ENCODE peak calls at places on chromosomes 1 and 21, in nine cellular contexts. Q is astrocyte of the spinal cord, V is Karpas-422, I is GM23248, F is RWPE2, Z is mucosa of descending colon, L is hepatocyte, X is tibial artery, R is prostate gland. S is an unnamed sample.

GRCh38 chr1:58854576-58854975 is 70.7 kb upstream of the JUN start:
- DNase-seq in Q (no peak), V (no peak), I (no peak), F (no peak), Z (no peak), L (no peak), X (no peak), R (no peak), S (no peak)

GRCh38 chr1:58763214-58763613 is 20.6 kb downstream of the JUN start:
- DNase-seq in Q (peak; percentile 89), V (no peak), I (peak; percentile 68), F (no peak), Z (no peak), L (no peak), X (no peak), R (no peak), S (no peak)

GRCh38 chr1:156286061-156286460 is 1.9 kb downstream of the TMEM79 start:
- DNase-seq in Q (no peak), V (no peak), I (no peak), F (no peak), Z (no peak), L (no peak), X (no peak), R (no peak), S (no peak)

GRCh38 chr1:6141601-6142000 is 38.5 kb downstream of the CHD5 start:
- DNase-seq in Q (no peak), V (peak; percentile 80), I (no peak), F (no peak), Z (peak; percentile 25), L (no peak), X (no peak), R (no peak), S (no peak)

GRCh38 chr21:18285379-18285778 is 40.7 kb downstream of the CHODL start:
- DNase-seq in Q (no peak), V (no peak), I (no peak), F (no peak), Z (no peak), L (no peak), X (no peak), R (no peak), S (no peak)

GRCh38 chr1:233600488-233600887 is 13.4 kb upstream of the KCNK1 start:
- DNase-seq in Q (no peak), V (no peak), I (no peak), F (no peak), Z (no peak), L (no peak), X (no peak), R (no peak), S (no peak)

GRCh38 chr1:110756506-110756905 is 81.8 kb upstream of the KCNA3 start:
- DNase-seq in Q (no peak), V (no peak), I (no peak), F (no peak), Z (no peak), L (no peak), X (no peak), R (no peak), S (no peak)

GRCh38 chr1:148362930-148363810 is 119.9 kb downstream of the PPIAL4G start:
- DNase-seq in Q (no peak), V (no peak), I (no peak), F (no peak), Z (no peak), L (no peak), X (no peak), R (no peak), S (no peak)

GRCh38 chr1:45864765-45865164 is 61.4 kb downstream of the MAST2 start:
- DNase-seq in Q (peak; percentile 29), V (no peak), I (peak; percentile 26), F (no peak), Z (no peak), L (no peak), X (no peak), R (no peak), S (no peak)

GRCh38 chr21:26736449-26736848 is 108.8 kb downstream of the ADAMTS1 start:
- DNase-seq in Q (no peak), V (no peak), I (no peak), F (no peak), Z (no peak), L (no peak), X (no peak), R (no peak), S (no peak)

GRCh38 chr1:209434066-209434465 is 149.4 kb upstream of the CAMK1G start:
- DNase-seq in Q (no peak), V (no peak), I (peak; percentile 72), F (peak; percentile 60), Z (no peak), L (no peak), X (no peak), R (no peak), S (no peak)

GRCh38 chr1:168261390-168261789 is 19.3 kb upstream of the TBX19 start:
- DNase-seq in Q (peak; percentile 53), V (no peak), I (peak; percentile 68), F (no peak), Z (no peak), L (no peak), X (no peak), R (no peak), S (no peak)

DNA sequence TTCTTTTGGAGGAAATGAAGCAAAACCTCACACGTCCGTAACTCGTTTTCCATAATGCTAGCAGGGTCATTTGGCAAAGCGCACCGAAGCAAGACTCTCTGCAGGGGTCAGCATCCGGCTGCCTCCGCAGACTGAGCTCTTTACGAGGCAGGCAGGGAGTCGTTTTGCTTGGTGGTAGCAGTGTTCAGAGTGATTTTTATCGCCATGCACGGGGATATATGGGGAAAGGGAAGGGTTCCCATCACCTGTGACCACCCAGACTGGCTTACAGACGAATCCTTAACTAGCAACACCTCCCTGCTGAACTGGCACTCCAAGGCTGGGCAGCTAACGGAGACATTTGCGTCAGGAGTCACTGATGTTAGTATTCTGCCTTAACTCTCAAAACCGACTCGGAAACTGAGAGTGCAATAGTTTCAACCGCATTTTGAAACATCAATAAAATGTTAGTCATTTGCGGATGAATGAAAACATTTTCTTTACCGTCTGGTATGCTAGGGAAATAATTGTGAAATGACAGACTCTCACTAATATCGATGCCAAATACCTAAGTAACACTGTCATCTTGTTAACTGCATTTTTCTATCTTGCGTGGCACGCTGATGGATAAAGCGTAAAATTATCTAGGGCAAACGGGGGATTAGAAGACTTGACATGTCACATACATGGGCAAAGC is 2.2 kb upstream of the NEGR1 start:
- DNase-seq in Q (peak; percentile 97), V (no peak), I (peak; percentile 94), F (peak; percentile 47), Z (peak; percentile 39), L (peak; percentile 56), X (peak; percentile 33), R (peak; percentile 17), S (peak; percentile 74)
- H3K4me3 ChIP-seq in Q (peak overlapping the region; percentile 82), V (no peak overlapping the region), I (peak overlapping the region; percentile 96), F (peak overlapping the region; percentile 51), Z (no peak overlapping the region), L (peak overlapping the region; percentile 87), X (peak overlapping the region; percentile 85), R (peak overlapping the region; percentile 50), S (peak overlapping the region; percentile 79)

GRCh38 chr1:9068971-9069323 is 488 bp downstream of the SLC2A5 start:
- DNase-seq in Q (peak; percentile 16), V (no peak), I (peak; percentile 30), F (no peak), Z (no peak), L (no peak), X (no peak), R (no peak), S (no peak)
- H3K4me3 ChIP-seq in Q (no peak overlapping the region), V (peak overlapping the region; percentile 60), I (peak overlapping the region; percentile 33), F (no peak overlapping the region), Z (no peak overlapping the region), L (no peak overlapping the region), X (peak overlapping the region; percentile 18), R (no peak overlapping the region), S (no peak overlapping the region)

GRCh38 chr1:236102611-236103010 is 37.7 kb upstream of the NID1 start:
- DNase-seq in Q (no peak), V (no peak), I (no peak), F (no peak), Z (no peak), L (no peak), X (no peak), R (no peak), S (no peak)

GRCh38 chr1:236103646-236104218 is 38.6 kb upstream of the GPR137B start:
- DNase-seq in Q (peak; percentile 63), V (peak; percentile 85), I (peak; percentile 68), F (no peak), Z (no peak), L (peak; percentile 77), X (peak; percentile 50), R (peak; percentile 37), S (peak; percentile 80)

GRCh38 chr1:236101233-236102200 is 36.6 kb upstream of the NID1 start:
- DNase-seq in Q (no peak), V (no peak), I (no peak), F (no peak), Z (no peak), L (no peak), X (no peak), R (no peak), S (no peak)

GRCh38 chr1:236100799-236101198 is 35.9 kb upstream of the NID1 start:
- DNase-seq in Q (no peak), V (no peak), I (no peak), F (no peak), Z (no peak), L (no peak), X (no peak), R (no peak), S (no peak)

DNA sequence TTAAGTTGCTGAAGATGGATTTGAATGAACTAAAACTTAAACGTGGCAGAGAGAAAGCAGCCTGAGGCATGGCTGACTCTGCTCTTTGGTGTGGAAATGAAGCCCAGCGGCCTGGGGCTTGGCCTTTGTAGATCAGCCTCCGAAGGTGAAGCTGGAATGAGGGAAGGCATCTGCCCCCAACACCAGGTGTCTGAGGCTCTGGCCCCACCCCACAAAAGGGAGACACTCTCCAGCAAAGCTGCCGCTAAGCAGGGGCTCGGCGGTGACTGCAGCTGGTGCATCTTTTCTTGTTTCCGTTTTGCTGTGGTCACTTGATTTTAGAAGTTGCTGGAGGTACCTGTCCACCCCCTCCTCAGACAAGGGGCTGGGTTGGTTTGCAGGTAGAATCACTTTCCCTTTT is 38.2 kb upstream of the NID1 start:
- DNase-seq in Q (no peak), V (no peak), I (no peak), F (no peak), Z (no peak), L (no peak), X (no peak), R (no peak), S (no peak)
- H3K4me3 ChIP-seq in Q (no peak overlapping the region), V (no peak overlapping the region), I (no peak overlapping the region), F (no peak overlapping the region), Z (no peak overlapping the region), L (no peak overlapping the region), X (no peak overlapping the region), R (no peak overlapping the region), S (no peak overlapping the region)

DNA sequence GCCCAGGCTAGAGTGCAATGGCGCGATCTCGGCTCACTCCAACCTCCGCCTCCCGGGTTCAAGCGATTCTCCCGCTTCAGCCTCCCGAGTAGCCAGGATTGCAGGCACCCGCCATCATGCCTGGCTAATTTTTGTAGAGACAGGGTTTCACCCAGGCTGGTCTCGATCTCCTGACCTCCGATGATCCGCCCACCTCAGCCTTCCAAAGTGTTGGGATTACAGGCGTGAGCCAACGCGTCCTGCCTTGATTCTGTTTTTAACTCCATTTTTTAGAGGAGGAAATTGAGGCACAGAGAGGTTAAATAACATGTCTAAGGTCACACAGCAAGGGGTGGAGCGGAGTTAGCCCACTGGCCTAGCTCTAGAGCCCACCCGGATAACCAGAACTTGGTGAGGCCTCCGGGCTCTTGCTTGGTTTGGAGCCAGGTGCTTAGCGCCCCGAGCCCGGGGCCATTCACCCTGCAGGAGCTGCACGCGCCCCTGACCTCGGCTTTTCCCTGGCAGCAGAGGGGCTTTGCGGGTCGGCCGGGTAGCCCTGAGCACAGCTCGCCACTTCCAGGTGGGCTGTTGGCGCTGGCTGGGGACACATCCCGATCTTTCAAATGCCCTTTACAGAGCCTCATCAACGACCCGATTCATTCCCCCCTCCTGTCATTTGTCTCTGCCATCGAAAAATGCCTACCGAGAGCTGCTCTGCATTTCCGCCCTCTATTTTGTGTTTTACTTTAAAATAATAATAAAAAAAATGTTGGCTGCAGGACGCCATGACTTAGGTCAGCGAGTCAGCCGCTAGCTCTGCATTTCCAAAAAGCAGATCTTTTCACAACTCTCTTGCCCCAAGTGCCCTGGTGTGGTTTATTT is 11.2 kb downstream of the SIM2 start:
- DNase-seq in Q (no peak), V (no peak), I (no peak), F (peak; percentile 45), Z (no peak), L (no peak), X (no peak), R (no peak), S (no peak)
- H3K4me3 ChIP-seq in Q (no peak overlapping the region), V (no peak overlapping the region), I (no peak overlapping the region), F (peak overlapping the region; percentile 15), Z (no peak overlapping the region), L (no peak overlapping the region), X (no peak overlapping the region), R (no peak overlapping the region), S (no peak overlapping the region)